ENCODE peak calls at places on chromosomes 5 and 9, in six cellular contexts. C is NCI-H2107, I is iris pigment epithelial cell, E is NCI-H1092 treated with DMSO at 0.1 percent for 48 hours, W is choroid plexus epithelial cell, U is Calu3. Z is an unnamed sample.

GRCh38 chr5:115366223-115366622 is 69.8 kb upstream of the CCDC112 start:
- DNase-seq in C (no peak), I (peak), E (no peak), W (peak), U (no peak), Z (no peak)

GRCh38 chr9:111601237-111602018 is 2.0 kb upstream of the PTGR1 start:
- DNase-seq in C (no peak), I (peak), E (no peak), W (peak), U (no peak), Z (no peak)

GRCh38 chr9:121566401-121567141 is 66.9 kb upstream of the GGTA1 start:
- DNase-seq in C (no peak), I (peak), E (no peak), W (peak), U (no peak), Z (no peak)

GRCh38 chr9:89749500-89750116 is 144.8 kb downstream of the GADD45G start:
- DNase-seq in C (no peak), I (no peak), E (no peak), W (peak), U (no peak), Z (no peak)

GRCh38 chr5:127506616-127507015 is 10.8 kb upstream of the PRRC1 start:
- DNase-seq in C (no peak), I (no peak), E (no peak), W (no peak), U (no peak), Z (no peak)

GRCh38 chr9:126482361-126483044 is 131.2 kb upstream of the LMX1B start:
- DNase-seq in C (no peak), I (peak), E (no peak), W (peak), U (no peak), Z (no peak)

GRCh38 chr5:128669803-128670202 is 131.8 kb upstream of the FBN2 start:
- DNase-seq in C (no peak), I (peak), E (no peak), W (peak), U (peak), Z (no peak)

GRCh38 chr9:35364817-35365585 is 124.9 kb upstream of the RUSC2 start:
- DNase-seq in C (no peak), I (peak), E (no peak), W (peak), U (no peak), Z (no peak)

GRCh38 chr5:109643951-109644350 is 45.8 kb upstream of the MAN2A1 start:
- DNase-seq in C (no peak), I (no peak), E (no peak), W (no peak), U (no peak), Z (no peak)

GRCh38 chr5:170606939-170607338 is 103.1 kb downstream of the KCNIP1 start:
- DNase-seq in C (no peak), I (no peak), E (no peak), W (no peak), U (no peak), Z (no peak)

GRCh38 chr9:98192503-98193335 is at the start of gene CORO2A:
- DNase-seq in C (peak), I (peak), E (peak), W (peak), U (peak), Z (peak)

GRCh38 chr9:76576344-76576743 is 117.4 kb downstream of the GCNT1 start:
- DNase-seq in C (no peak), I (peak), E (no peak), W (peak), U (peak), Z (no peak)

GRCh38 chr5:6450235-6450860 is 1.7 kb downstream of the UBE2QL1 start:
- DNase-seq in C (no peak), I (no peak), E (peak), W (no peak), U (no peak), Z (peak)

GRCh38 chr5:6372251-6373080 is 5.9 kb downstream of the MED10 start:
- DNase-seq in C (no peak), I (no peak), E (no peak), W (no peak), U (no peak), Z (no peak)

GRCh38 chr5:61020415-61020814 is 75.4 kb downstream of the NDUFAF2 start:
- DNase-seq in C (no peak), I (peak), E (no peak), W (peak), U (peak), Z (no peak)

GRCh38 chr9:17229945-17230560 is 95.2 kb downstream of the CNTLN start:
- DNase-seq in C (no peak), I (no peak), E (no peak), W (no peak), U (peak), Z (no peak)

GRCh38 chr9:100492952-100493351 is 20.0 kb downstream of the TMEFF1 start:
- DNase-seq in C (no peak), I (peak), E (no peak), W (peak), U (no peak), Z (no peak)

GRCh38 chr5:52727568-52727967 is 60.1 kb upstream of the ITGA1 start:
- DNase-seq in C (no peak), I (peak), E (no peak), W (peak), U (peak), Z (no peak)

GRCh38 chr5:67679184-67679855 is 482.7 kb upstream of the CD180 start:
- DNase-seq in C (no peak), I (no peak), E (no peak), W (no peak), U (no peak), Z (no peak)

GRCh38 chr5:128015478-128015877 is 68.1 kb upstream of the SLC12A2 start:
- DNase-seq in C (no peak), I (no peak), E (no peak), W (no peak), U (no peak), Z (no peak)

GRCh38 chr5:90940227-90940995 is 381.8 kb downstream of the ADGRV1 start:
- DNase-seq in C (peak), I (peak), E (peak), W (peak), U (peak), Z (peak)

GRCh38 chr5:94240616-94241287 is 377.7 kb downstream of the KIAA0825 start:
- DNase-seq in C (no peak), I (no peak), E (peak), W (no peak), U (no peak), Z (no peak)

GRCh38 chr9:108478431-108478837 is 377.4 kb downstream of the ACTL7B start:
- DNase-seq in C (no peak), I (peak), E (no peak), W (peak), U (no peak), Z (no peak)

GRCh38 chr9:32247173-32247572 is 137.3 kb upstream of the ACO1 start:
- DNase-seq in C (no peak), I (no peak), E (no peak), W (no peak), U (no peak), Z (no peak)

GRCh38 chr5:43281840-43282658 is 31.2 kb downstream of the HMGCS1 start:
- DNase-seq in C (no peak), I (peak), E (no peak), W (no peak), U (no peak), Z (no peak)

GRCh38 chr9:133979124-133979920 is 12.8 kb downstream of the VAV2 start:
- DNase-seq in C (no peak), I (peak), E (no peak), W (peak), U (no peak), Z (no peak)

GRCh38 chr5:110853267-110853666 is 114.5 kb downstream of the SLC25A46 start:
- DNase-seq in C (no peak), I (peak), E (no peak), W (peak), U (no peak), Z (no peak)

GRCh38 chr5:34497031-34497808 is 158.9 kb upstream of the RAI14 start:
- DNase-seq in C (no peak), I (no peak), E (peak), W (no peak), U (no peak), Z (no peak)

GRCh38 chr9:80061940-80062339 is 490.2 kb downstream of the TLE4 start:
- DNase-seq in C (no peak), I (peak), E (no peak), W (peak), U (no peak), Z (no peak)

GRCh38 chr9:38338359-38339014 is 54.0 kb upstream of the ALDH1B1 start:
- DNase-seq in C (no peak), I (no peak), E (no peak), W (no peak), U (no peak), Z (no peak)

GRCh38 chr5:7856855-7857254 is 5.9 kb upstream of the CFAP90 start:
- DNase-seq in C (peak), I (peak), E (peak), W (peak), U (peak), Z (peak)

GRCh38 chr5:10291736-10292135 is 16.0 kb downstream of the CMBL start:
- DNase-seq in C (no peak), I (no peak), E (no peak), W (no peak), U (no peak), Z (no peak)

GRCh38 chr9:130298663-130299279 is 33.2 kb downstream of the HMCN2 start:
- DNase-seq in C (no peak), I (no peak), E (no peak), W (peak), U (peak), Z (no peak)

GRCh38 chr9:84703793-84704192 is 34.3 kb downstream of the NTRK2 start:
- DNase-seq in C (no peak), I (no peak), E (no peak), W (no peak), U (no peak), Z (no peak)

GRCh38 chr5:94174748-94175411 is 433.5 kb upstream of the POU5F2 start:
- DNase-seq in C (no peak), I (peak), E (no peak), W (peak), U (no peak), Z (no peak)

GRCh38 chr5:133285583-133286021 is 233.8 kb downstream of the HSPA4 start:
- DNase-seq in C (no peak), I (peak), E (no peak), W (peak), U (peak), Z (no peak)

GRCh38 chr9:133707065-133707760 is 30.9 kb downstream of the SARDH start:
- DNase-seq in C (no peak), I (peak), E (no peak), W (peak), U (no peak), Z (no peak)

GRCh38 chr5:80255425-80255751 is 460 bp downstream of the SERINC5 start:
- DNase-seq in C (no peak), I (peak), E (peak), W (peak), U (peak), Z (peak)

GRCh38 chr5:179801304-179802206 is 5.1 kb downstream of the MGAT4B start:
- DNase-seq in C (peak), I (no peak), E (no peak), W (peak), U (no peak), Z (no peak)

Z was measured in NCI-H345.